ENCODE peak calls at places on chromosome 4, in seven cellular contexts. P, V, M, H, B, K and X are unnamed samples. For H3K27me3 and H3K4me1, the result is how much of the 10 kb centered on the place peaks cover.

GRCh38 chr4:109009909-109010308 is 247.1 kb upstream of the ETNPPL start:
- DNase-seq in K (no peak), P (no peak), H (peak), M (no peak), V (no peak), B (no peak), X (no peak)

GRCh38 chr4:66946761-66947160 is 598.5 kb downstream of the CENPC start:
- DNase-seq in V (no peak), K (no peak), P (no peak), H (no peak), B (no peak), M (no peak), X (no peak)

GRCh38 chr4:84849051-84849640 is 117.3 kb downstream of the WDFY3 start:
- DNase-seq in P (no peak), K (no peak), H (no peak), B (no peak), V (no peak), M (no peak), X (no peak)

GRCh38 chr4:186485621-186486062 is 69.7 kb downstream of the MTNR1A start:
- DNase-seq in B (no peak), K (no peak), M (peak), H (peak), P (no peak), V (no peak), X (peak)

GRCh38 chr4:108830509-108831244 is 67.8 kb upstream of the ETNPPL start:
- DNase-seq in P (peak), B (peak), K (no peak), M (no peak), H (no peak), V (no peak), X (no peak)

GRCh38 chr4:8177544-8177943 is 18.9 kb upstream of the ABLIM2 start:
- DNase-seq in M (no peak), B (no peak), V (no peak), H (peak), P (no peak), K (no peak), X (no peak)

GRCh38 chr4:77021614-77022089 is 54.1 kb downstream of the CCNI start:
- DNase-seq in K (no peak), V (no peak), M (no peak), H (no peak), B (peak), P (no peak), X (no peak)

GRCh38 chr4:5409980-5410618 is 298.3 kb downstream of the EVC2 start:
- DNase-seq in M (no peak), K (no peak), P (no peak), V (no peak), B (no peak), H (no peak), X (no peak)

GRCh38 chr4:159487284-159487747 is 384.4 kb downstream of the RAPGEF2 start:
- DNase-seq in B (peak), M (no peak), V (peak), P (peak), H (peak), K (no peak), X (peak)

GRCh38 chr4:57249083-57249482 is 138.9 kb upstream of the IGFBP7 start:
- DNase-seq in B (no peak), P (no peak), H (no peak), V (no peak), K (no peak), M (no peak), X (no peak)

GRCh38 chr4:173538148-173538902 is 8.3 kb upstream of the HAND2 start:
- DNase-seq in V (no peak), M (peak), B (no peak), H (peak), P (no peak), K (no peak), X (no peak)

GRCh38 chr4:72084587-72085011 is 52.8 kb downstream of the NPFFR2 start:
- DNase-seq in K (no peak), V (no peak), M (no peak), P (no peak), B (no peak), H (no peak), X (no peak)

GRCh38 chr4:84948056-84948455 is 18.4 kb downstream of the WDFY3 start:
- DNase-seq in H (no peak), V (no peak), K (no peak), B (no peak), P (no peak), M (no peak), X (no peak)

GRCh38 chr4:6959261-6959660 is 49.6 kb downstream of the TBC1D14 start:
- DNase-seq in M (peak), H (peak), V (no peak), P (no peak), B (no peak), K (no peak), X (no peak)

GRCh38 chr4:3401436-3402171 is 40.2 kb upstream of the HGFAC start:
- DNase-seq in B (no peak), P (no peak), K (no peak), V (no peak), H (no peak), M (peak), X (no peak)

GRCh38 chr4:87953776-87954175 is 21.7 kb upstream of the SPP1 start:
- DNase-seq in V (no peak), M (no peak), B (no peak), K (no peak), H (no peak), P (no peak), X (no peak)

GRCh38 chr4:8739820-8740665 is 131.6 kb downstream of the HMX1 start:
- DNase-seq in M (peak), K (no peak), P (no peak), B (peak), V (no peak), H (peak), X (no peak)

GRCh38 chr4:46648088-46648744 is 258.3 kb upstream of the GABRA2 start:
- DNase-seq in V (peak), M (no peak), P (peak), B (no peak), K (no peak), H (peak), X (no peak)

GRCh38 chr4:137226900-137227299 is 305.4 kb downstream of the PCDH18 start:
- DNase-seq in V (no peak), K (no peak), M (no peak), B (no peak), P (no peak), H (peak), X (no peak)

GRCh38 chr4:2417765-2418651 is at the start of gene ZFYVE28:
- DNase-seq in V (no peak), K (no peak), B (no peak), M (no peak), P (no peak), H (no peak), X (no peak)

GRCh38 chr4:43351970-43352806 is 459.7 kb downstream of the GRXCR1 start:
- DNase-seq in K (no peak), P (no peak), M (no peak), V (no peak), B (no peak), H (no peak), X (no peak)

GRCh38 chr4:55947254-55947882 is 1.4 kb upstream of the CEP135 start:
- DNase-seq in V (no peak), P (peak), B (no peak), K (no peak), H (no peak), M (no peak), X (no peak)

GRCh38 chr4:142352682-142353081 is 493.4 kb downstream of the INPP4B start:
- DNase-seq in V (no peak), M (no peak), K (no peak), H (no peak), P (no peak), B (no peak), X (no peak)

GRCh38 chr4:123830920-123831319 is 434.3 kb downstream of the SPRY1 start:
- DNase-seq in V (no peak), P (no peak), H (peak), M (no peak), B (no peak), K (no peak), X (no peak)

GRCh38 chr4:163109967-163110366 is 56.7 kb downstream of the NAF1 start:
- DNase-seq in K (no peak), P (no peak), M (no peak), H (no peak), B (no peak), V (no peak), X (no peak)

GRCh38 chr4:1240721-1241465 is 8.0 kb downstream of the CTBP1 start:
- DNase-seq in B (no peak), V (no peak), H (peak), M (peak), P (peak), K (peak), X (no peak)

GRCh38 chr4:106062452-106062875 is 167.2 kb downstream of the NPNT start:
- DNase-seq in P (no peak), K (no peak), B (no peak), V (no peak), H (no peak), M (no peak), X (no peak)
- TF ChIP-seq EP300 in P (no peak), K (no peak), B (no peak), V (no peak), H (peak), M (no peak), X (no peak)

DNA sequence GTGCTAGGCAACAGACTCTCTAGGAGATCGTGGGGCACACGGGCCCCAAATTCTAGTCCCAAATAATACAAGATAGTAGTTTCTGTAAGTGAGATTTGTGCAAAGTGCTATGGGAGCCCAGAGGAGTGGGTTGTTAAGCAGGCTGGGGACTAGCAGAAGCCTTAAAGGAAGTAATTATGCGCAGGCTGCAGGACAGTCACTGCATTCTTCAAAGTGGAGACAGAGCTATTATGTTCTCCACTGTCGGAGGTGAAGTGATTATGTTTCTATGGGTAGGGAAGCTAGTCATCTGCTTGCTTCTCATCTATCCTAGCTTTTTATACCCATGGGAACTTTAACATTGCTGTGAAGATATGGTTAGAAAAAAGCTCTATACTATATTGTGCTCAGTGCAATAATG is 154.2 kb downstream of the CPE start:
- DNase-seq in V (no peak), H (no peak), M (no peak), P (no peak), B (no peak), K (no peak), X (no peak)
- H3K27me3 ChIP-seq in V (under half), H (under half), M (under half), P (under half), B (under half), K (under half), X (under half)

GRCh38 chr4:68344049-68344448 is 5.8 kb downstream of the YTHDC1 start:
- DNase-seq in P (no peak), B (no peak), K (no peak), M (no peak), V (no peak), H (no peak), X (no peak)
- H3K4me1 ChIP-seq in P (half or more), B (under half), K (under half), M (half or more), V (under half), H (under half), X (under half)

GRCh38 chr4:158411180-158411721 is 110.4 kb upstream of the RXFP1 start:
- DNase-seq in H (no peak), P (no peak), M (no peak), B (no peak), K (no peak), V (no peak), X (no peak)
- TF ChIP-seq EP300 in H (no peak), P (no peak), M (no peak), B (no peak), K (no peak), V (no peak), X (no peak)

DNA sequence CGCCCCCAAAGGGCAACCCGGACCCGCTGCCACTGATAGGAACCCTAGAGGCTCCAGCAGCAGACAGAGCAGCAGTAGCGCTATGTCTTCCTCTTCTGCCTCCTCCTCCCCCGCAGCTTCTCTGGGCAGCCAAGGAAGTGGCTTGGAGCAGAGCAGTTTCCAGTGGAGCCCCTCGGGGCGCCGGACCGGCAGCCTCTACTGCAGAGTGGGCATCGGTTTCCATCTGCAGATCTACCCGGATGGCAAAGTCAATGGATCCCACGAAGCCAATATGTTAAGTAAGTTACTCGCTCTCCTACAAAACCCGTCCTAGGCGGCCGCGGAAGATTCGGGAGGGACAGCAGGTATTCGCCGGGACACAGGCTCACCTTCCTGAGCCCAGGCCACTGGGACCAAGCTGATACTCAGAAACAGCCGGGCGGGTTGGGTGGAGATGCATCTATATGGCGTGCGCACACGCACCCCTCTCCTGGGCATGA is 477 bp downstream of the FGF5 start:
- DNase-seq in B (no peak), M (peak), H (peak), V (no peak), K (no peak), P (no peak), X (no peak)
- H3K27me3 ChIP-seq in B (under half), M (under half), H (under half), V (half or more), K (under half), P (half or more), X (half or more)

DNA sequence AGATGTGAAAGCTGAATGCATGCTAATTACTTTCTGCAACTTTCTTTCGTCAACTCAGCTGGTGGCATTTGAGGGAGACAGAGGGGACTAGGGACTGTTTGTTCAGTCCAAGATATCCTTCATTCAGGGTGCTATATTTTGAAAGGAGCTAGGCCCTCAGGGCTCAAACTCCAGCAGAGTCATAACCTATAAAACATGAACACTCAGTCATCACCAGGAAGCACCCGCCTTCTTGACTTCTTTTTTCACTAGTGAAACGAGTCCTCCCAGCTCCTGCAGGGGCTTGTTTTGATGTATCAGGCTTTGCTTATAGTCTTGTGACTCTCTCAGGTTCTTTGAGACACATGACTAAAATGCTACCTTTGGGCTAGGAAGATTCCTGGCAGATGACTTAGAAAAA is 230.6 kb downstream of the PCDH7 start:
- DNase-seq in B (no peak), K (no peak), V (no peak), H (no peak), M (no peak), P (no peak), X (no peak)
- H3K4me1 ChIP-seq in B (under half), K (under half), V (under half), H (under half), M (under half), P (under half), X (under half)

DNA sequence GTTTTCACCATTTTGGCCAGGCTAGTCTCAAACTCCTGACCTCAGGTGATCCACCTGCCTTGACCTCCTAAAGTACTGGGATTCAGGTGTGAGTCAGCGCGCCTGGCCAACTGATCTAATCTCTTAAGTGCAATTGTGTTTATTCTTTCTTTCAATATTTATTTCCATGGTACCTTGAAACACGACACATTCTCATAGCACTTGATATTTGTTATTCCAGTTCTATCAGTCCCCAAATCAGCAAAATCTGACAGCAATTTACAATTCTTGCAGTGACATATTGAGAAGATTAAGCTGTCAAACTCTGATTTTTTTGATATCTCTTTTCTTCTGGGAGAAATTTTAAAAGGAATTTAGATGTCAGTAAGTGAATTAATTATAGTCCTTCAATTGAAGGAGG is 218.1 kb upstream of the FAT4 start:
- DNase-seq in H (no peak), M (no peak), P (no peak), V (no peak), K (no peak), B (peak), X (no peak)
- TF ChIP-seq EP300 in H (no peak), M (no peak), P (no peak), V (no peak), K (no peak), B (no peak), X (no peak)

DNA sequence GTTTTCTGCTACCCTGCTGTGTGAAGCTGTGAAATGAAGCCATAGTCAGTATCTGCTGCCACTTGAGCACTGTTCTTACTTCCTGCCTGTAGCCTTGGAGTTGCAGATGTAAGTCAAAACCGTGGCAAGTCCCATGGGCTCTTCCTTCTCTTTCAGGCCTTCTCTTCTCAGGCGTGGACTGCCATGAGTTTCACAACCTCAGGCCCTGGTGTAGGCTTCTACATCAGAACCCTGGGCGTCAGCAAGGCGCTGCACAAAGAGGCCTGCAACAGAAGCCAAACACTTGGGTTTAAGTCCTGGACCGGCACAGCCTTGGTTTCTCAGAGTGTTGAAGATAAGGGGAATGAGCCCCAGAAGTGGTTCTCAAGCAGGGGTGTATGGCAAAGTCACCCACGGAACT is 2.5 kb downstream of the ZNF518B start:
- DNase-seq in V (no peak), B (no peak), H (no peak), P (no peak), M (no peak), K (no peak), X (no peak)
- H3K27me3 ChIP-seq in V (under half), B (under half), H (under half), P (under half), M (under half), K (under half), X (under half)

DNA sequence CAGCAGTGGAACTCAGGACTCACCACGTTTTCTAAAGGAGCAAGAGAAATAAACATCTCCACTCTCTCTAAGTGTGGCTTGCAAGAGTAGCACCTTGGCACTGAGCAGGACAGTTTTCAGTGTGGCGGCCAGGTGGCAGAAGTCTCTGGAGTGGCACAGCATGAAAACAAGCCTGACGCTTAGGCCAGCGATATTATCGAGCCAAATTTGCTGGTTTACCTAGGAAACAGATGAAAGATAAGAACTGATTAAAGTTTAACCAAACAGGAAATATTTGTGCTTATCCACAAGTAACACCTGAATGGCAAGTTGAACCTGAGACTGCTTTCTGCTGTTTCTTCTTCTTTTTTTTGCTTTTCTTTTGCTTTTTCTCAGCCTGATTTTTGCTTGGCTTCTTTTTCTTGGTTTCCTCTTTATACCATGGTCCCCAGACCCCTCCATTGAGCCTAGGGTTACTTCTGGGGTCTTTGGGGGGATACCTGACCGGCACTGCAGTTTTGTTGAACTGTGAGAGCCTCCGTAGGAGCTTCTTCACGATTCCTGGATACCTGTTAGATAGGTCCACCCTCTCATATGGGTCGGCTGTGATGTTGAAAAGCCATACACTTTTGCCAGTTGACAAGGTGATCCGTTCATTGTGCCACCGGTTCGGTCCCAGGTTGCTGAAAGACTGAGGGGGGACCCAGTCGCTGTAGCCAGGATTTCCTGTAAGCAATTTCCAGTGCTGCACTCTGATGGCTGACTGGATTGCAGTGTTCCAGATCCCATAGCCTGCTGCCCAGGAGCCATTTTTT is 77.3 kb downstream of the ARSJ start:
- DNase-seq in V (no peak), P (peak), M (no peak), K (no peak), B (peak), H (no peak), X (no peak)
- H3K4me1 ChIP-seq in V (under half), P (under half), M (under half), K (under half), B (under half), H (under half), X (under half)

GRCh38 chr4:128573781-128574508 is 235.6 kb upstream of the JADE1 start:
- DNase-seq in K (no peak), H (no peak), P (no peak), V (no peak), M (no peak), B (no peak), X (no peak)
- TF ChIP-seq EP300 in K (no peak), H (peak), P (no peak), V (no peak), M (no peak), B (no peak), X (no peak)